ENCODE peak calls at places on chromosome 19, in five cellular contexts. One of them, this sample, is unnamed.

GRCh38 chr19:3987619-3988371 is 2.5 kb upstream of the EEF2 start:
- DNase-seq in A549: peak; percentile 80
- DNase-seq in fibroblast of mammary gland: peak; percentile 78
- DNase-seq in ovary: peak; percentile 87
- DNase-seq in nephron progenitor cell: peak; percentile 88
- DNase-seq in this sample: peak; percentile 83

GRCh38 chr19:57403737-57404537 is 7.0 kb upstream of the ZNF17 start:
- DNase-seq in fibroblast of mammary gland: no peak
- DNase-seq in A549: no peak
- DNase-seq in ovary: no peak
- DNase-seq in nephron progenitor cell: no peak
- DNase-seq in this sample: no peak

GRCh38 chr19:33403221-33403972 is 29.9 kb downstream of the CEBPG start:
- DNase-seq in A549: no peak
- DNase-seq in fibroblast of mammary gland: no peak
- DNase-seq in nephron progenitor cell: no peak
- DNase-seq in ovary: no peak
- DNase-seq in this sample: no peak

GRCh38 chr19:2800506-2800905 is 15.2 kb downstream of the THOP1 start:
- DNase-seq in A549: no peak
- DNase-seq in fibroblast of mammary gland: no peak
- DNase-seq in nephron progenitor cell: no peak
- DNase-seq in ovary: no peak
- DNase-seq in this sample: no peak

GRCh38 chr19:4367781-4368127 is 24.4 kb downstream of the MPND start:
- DNase-seq in fibroblast of mammary gland: no peak
- DNase-seq in A549: no peak
- DNase-seq in ovary: peak; percentile 39
- DNase-seq in nephron progenitor cell: no peak
- DNase-seq in this sample: no peak

GRCh38 chr19:55545913-55546495 is 661 bp upstream of the SBK3 start:
- DNase-seq in nephron progenitor cell: no peak
- DNase-seq in A549: no peak
- DNase-seq in ovary: no peak
- DNase-seq in fibroblast of mammary gland: no peak
- DNase-seq in this sample: no peak

GRCh38 chr19:13466697-13467096 is 39.6 kb downstream of the CACNA1A start:
- DNase-seq in A549: no peak
- DNase-seq in fibroblast of mammary gland: no peak
- DNase-seq in ovary: no peak
- DNase-seq in nephron progenitor cell: no peak
- DNase-seq in this sample: no peak

GRCh38 chr19:34667349-34668076 is 9.4 kb downstream of the SCGB2B2 start:
- DNase-seq in ovary: peak; percentile 39
- DNase-seq in nephron progenitor cell: no peak
- DNase-seq in A549: no peak
- DNase-seq in fibroblast of mammary gland: peak; percentile 15
- DNase-seq in this sample: no peak

GRCh38 chr19:55546822-55547614 is 1.7 kb upstream of the SBK3 start:
- DNase-seq in ovary: peak; percentile 52
- DNase-seq in A549: peak; percentile 76
- DNase-seq in fibroblast of mammary gland: peak; percentile 94
- DNase-seq in nephron progenitor cell: no peak
- DNase-seq in this sample: no peak

GRCh38 chr19:46015961-46016425 is 6.9 kb downstream of the PGLYRP1 start:
- DNase-seq in ovary: no peak
- DNase-seq in nephron progenitor cell: peak; percentile 38
- DNase-seq in fibroblast of mammary gland: no peak
- DNase-seq in A549: peak; percentile 30
- DNase-seq in this sample: peak; percentile 19

GRCh38 chr19:43741075-43741840 is 13.5 kb downstream of the SMG9 start:
- DNase-seq in nephron progenitor cell: no peak
- DNase-seq in ovary: no peak
- DNase-seq in A549: no peak
- DNase-seq in fibroblast of mammary gland: no peak
- DNase-seq in this sample: no peak

GRCh38 chr19:33139165-33139564 is 7.3 kb downstream of the WDR88 start:
- DNase-seq in fibroblast of mammary gland: no peak
- DNase-seq in nephron progenitor cell: no peak
- DNase-seq in A549: no peak
- DNase-seq in ovary: no peak
- DNase-seq in this sample: no peak

GRCh38 chr19:12202250-12202649 is 39.4 kb downstream of the ZNF136 start:
- DNase-seq in nephron progenitor cell: no peak
- DNase-seq in fibroblast of mammary gland: no peak
- DNase-seq in A549: no peak
- DNase-seq in ovary: no peak
- DNase-seq in this sample: no peak

GRCh38 chr19:31880283-31880682 is 465.1 kb upstream of the ZNF507 start:
- DNase-seq in nephron progenitor cell: no peak
- DNase-seq in ovary: no peak
- DNase-seq in A549: no peak
- DNase-seq in fibroblast of mammary gland: no peak
- DNase-seq in this sample: no peak

GRCh38 chr19:29371766-29372415 is 153.9 kb upstream of the VSTM2B start:
- DNase-seq in ovary: no peak
- DNase-seq in fibroblast of mammary gland: no peak
- DNase-seq in nephron progenitor cell: no peak
- DNase-seq in A549: no peak
- DNase-seq in this sample: no peak

GRCh38 chr19:14450168-14450874 is 17.2 kb downstream of the PKN1 start:
- DNase-seq in ovary: peak; percentile 36
- DNase-seq in fibroblast of mammary gland: peak; percentile 63
- DNase-seq in nephron progenitor cell: peak; percentile 77
- DNase-seq in A549: peak; percentile 84
- DNase-seq in this sample: peak; percentile 61

GRCh38 chr19:5539431-5539833 is 28.3 kb downstream of the TINCR start:
- DNase-seq in A549: no peak
- DNase-seq in ovary: no peak
- DNase-seq in fibroblast of mammary gland: no peak
- DNase-seq in nephron progenitor cell: peak; percentile 26
- DNase-seq in this sample: no peak

GRCh38 chr19:22526661-22527272 is 104.6 kb upstream of the ZNF98 start:
- DNase-seq in A549: no peak
- DNase-seq in fibroblast of mammary gland: no peak
- DNase-seq in nephron progenitor cell: no peak
- DNase-seq in ovary: peak; percentile 49
- DNase-seq in this sample: no peak

GRCh38 chr19:5093297-5093858 is 124.5 kb downstream of the KDM4B start:
- DNase-seq in A549: no peak
- DNase-seq in ovary: peak; percentile 64
- DNase-seq in fibroblast of mammary gland: no peak
- DNase-seq in nephron progenitor cell: peak; percentile 31
- DNase-seq in this sample: no peak

DNA sequence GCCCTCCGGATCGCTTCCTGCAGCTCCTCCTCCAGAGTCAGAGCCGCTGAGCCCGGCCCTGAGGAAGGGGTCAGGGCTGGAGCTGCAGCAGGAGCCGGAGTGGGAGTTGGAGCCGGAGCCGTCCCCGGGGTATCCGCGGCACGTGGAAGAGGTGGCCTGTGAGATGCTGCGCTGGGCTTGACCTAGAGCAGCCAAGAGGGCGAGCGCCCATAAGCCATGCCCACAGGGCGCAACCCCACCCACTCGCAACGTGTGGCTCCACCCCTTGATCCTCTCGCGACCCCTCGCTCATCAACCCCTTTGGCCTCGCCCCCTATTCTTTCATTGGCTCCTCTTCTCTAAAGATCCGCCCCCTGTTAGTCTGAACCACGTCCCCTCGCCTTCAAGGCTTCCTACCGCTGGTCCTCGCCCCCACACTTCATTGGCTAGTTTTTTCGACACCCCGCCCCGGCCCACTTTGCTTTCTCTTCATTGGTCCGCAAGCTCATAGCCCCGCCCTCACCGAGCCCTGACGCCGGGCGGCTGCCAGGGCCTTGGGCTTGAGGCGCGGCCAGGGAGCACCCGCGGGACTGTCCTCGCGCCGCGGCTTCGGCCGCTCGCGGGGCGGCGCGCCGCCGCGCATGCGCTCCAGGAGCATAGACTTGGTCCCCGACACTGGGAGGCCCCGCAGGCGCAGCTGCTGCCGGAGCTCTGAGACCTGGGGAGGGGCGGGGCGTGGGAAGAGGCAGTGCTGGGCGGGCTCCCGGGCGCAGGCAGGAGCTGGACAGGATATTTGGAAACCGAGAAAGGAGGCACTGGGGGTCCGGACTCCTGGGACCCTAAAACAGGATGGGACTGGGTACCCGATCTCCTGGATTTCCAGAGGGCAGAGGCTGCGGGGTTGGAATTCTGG is 5.4 kb downstream of the MAMSTR start:
- DNase-seq in ovary: peak; percentile 99
- DNase-seq in A549: peak; percentile 100
- DNase-seq in nephron progenitor cell: peak; percentile 99
- DNase-seq in fibroblast of mammary gland: peak; percentile 98
- DNase-seq in this sample: peak; percentile 98
- TF ChIP-seq CTCF in ovary: no peak
- TF ChIP-seq CTCF in A549: no peak
- TF ChIP-seq CTCF in nephron progenitor cell: no peak
- TF ChIP-seq CTCF in fibroblast of mammary gland: no peak
- TF ChIP-seq CTCF in this sample: no peak

DNA sequence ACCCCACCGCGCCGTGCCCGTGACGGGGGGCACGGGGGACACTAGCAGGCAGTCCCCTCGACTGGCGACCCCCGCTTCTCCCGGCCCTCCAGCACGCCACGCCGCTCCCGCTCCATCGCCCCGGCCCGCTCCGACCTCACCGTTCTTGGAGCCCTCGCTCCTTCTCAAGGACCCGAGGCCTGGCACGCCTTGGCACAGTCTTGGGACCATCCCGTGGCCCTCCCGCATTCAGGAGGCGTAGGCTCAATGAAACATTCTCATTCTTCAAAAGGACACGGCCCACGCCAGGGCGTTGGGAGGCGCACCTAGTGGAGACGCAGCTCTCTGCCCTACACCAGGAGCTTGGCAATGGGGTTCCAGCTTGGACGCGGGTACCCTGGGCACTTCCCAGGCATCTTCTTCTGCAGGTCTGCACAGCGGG is 473 bp upstream of the CERS1 start:
- DNase-seq in A549: peak; percentile 54
- DNase-seq in fibroblast of mammary gland: no peak
- DNase-seq in ovary: no peak
- DNase-seq in nephron progenitor cell: no peak
- DNase-seq in this sample: no peak
- TF ChIP-seq CTCF in A549: no peak
- TF ChIP-seq CTCF in fibroblast of mammary gland: no peak
- TF ChIP-seq CTCF in ovary: no peak
- TF ChIP-seq CTCF in nephron progenitor cell: no peak
- TF ChIP-seq CTCF in this sample: no peak

DNA sequence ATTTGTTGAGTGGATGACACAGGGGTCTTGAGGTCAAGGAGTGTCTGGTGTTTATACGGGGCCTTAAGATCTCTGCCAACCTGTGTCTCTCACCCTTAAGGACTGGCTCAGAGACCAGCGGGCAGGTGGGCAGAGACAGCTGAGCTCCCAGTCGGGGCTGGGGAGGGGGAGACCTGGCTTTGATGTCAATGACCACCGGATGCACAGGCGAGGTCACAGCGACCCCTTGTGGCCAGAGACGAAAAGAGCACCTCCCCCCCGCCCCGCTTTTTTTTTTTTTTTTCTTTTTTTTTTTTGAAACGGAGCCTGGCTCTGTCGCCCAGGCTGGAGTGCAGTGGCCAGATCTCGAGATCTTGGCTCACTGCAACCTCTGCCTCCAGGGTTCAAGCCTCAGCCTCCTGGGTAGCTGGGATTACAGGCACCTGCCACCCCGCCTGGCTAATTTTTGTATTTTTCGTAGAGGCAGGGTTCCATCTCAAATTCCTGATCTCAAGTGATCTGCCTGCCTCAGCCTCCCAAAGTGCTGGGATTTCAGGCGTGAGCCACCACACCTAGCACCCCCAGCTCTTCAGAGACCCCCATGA is 12.1 kb upstream of the KLK14 start:
- DNase-seq in fibroblast of mammary gland: no peak
- DNase-seq in A549: peak; percentile 34
- DNase-seq in ovary: peak; percentile 45
- DNase-seq in nephron progenitor cell: peak; percentile 80
- DNase-seq in this sample: peak; percentile 69
- TF ChIP-seq CTCF in fibroblast of mammary gland: peak; percentile 59
- TF ChIP-seq CTCF in A549: peak; percentile 80
- TF ChIP-seq CTCF in ovary: peak; percentile 24
- TF ChIP-seq CTCF in nephron progenitor cell: peak; percentile 80
- TF ChIP-seq CTCF in this sample: peak; percentile 94

DNA sequence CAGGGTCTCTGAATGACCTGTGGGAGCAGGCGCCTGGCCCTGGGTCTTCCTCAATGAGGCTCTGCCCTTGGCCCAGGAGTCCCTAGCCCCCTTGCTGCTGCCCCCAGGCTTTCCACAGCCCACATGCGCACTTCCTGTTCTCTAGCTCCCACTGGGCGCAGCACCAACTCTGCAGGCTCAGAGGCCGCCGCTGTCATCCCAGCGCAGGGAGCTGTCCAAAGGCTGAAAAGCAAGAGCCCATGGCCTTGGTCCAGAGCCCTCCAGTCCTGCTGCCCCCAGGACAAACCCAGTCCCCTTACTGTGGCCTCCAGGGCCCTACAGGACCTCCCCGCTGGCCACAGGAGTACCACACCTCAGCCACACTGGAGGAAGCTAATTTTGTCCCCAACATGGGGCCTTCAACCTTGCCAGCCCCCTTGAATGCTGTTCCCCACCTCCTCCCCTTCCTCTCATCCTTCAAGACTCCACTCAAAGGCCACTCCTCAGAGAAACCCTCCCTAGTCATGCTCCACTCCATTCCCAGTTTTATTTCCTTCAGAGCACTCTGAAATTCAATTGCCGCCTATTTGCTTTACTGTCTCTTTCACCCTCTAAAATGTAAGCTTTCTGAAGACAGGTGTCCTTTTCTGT is 8.0 kb upstream of the POU2F2 start:
- DNase-seq in ovary: peak; percentile 70
- DNase-seq in fibroblast of mammary gland: peak; percentile 61
- DNase-seq in nephron progenitor cell: peak; percentile 94
- DNase-seq in A549: peak; percentile 53
- DNase-seq in this sample: peak; percentile 89
- TF ChIP-seq CTCF in ovary: no peak
- TF ChIP-seq CTCF in fibroblast of mammary gland: no peak
- TF ChIP-seq CTCF in nephron progenitor cell: no peak
- TF ChIP-seq CTCF in A549: no peak
- TF ChIP-seq CTCF in this sample: no peak

GRCh38 chr19:40225440-40226305 is 816 bp downstream of the CCNP start:
- DNase-seq in A549: no peak
- DNase-seq in ovary: no peak
- DNase-seq in fibroblast of mammary gland: peak; percentile 24
- DNase-seq in nephron progenitor cell: no peak
- DNase-seq in this sample: no peak
- TF ChIP-seq CTCF in A549: no peak
- TF ChIP-seq CTCF in ovary: no peak
- TF ChIP-seq CTCF in fibroblast of mammary gland: no peak
- TF ChIP-seq CTCF in nephron progenitor cell: no peak
- TF ChIP-seq CTCF in this sample: no peak

GRCh38 chr19:10201176-10201575 is 6.4 kb upstream of the DNMT1 start:
- DNase-seq in fibroblast of mammary gland: no peak
- DNase-seq in A549: no peak
- DNase-seq in ovary: no peak
- DNase-seq in nephron progenitor cell: no peak
- DNase-seq in this sample: no peak
- TF ChIP-seq CTCF in fibroblast of mammary gland: no peak
- TF ChIP-seq CTCF in A549: no peak
- TF ChIP-seq CTCF in ovary: no peak
- TF ChIP-seq CTCF in nephron progenitor cell: no peak
- TF ChIP-seq CTCF in this sample: no peak

GRCh38 chr19:17303167-17303939 is at the start of gene ABHD8:
- DNase-seq in fibroblast of mammary gland: peak; percentile 94
- DNase-seq in nephron progenitor cell: peak; percentile 98
- DNase-seq in ovary: peak; percentile 99
- DNase-seq in A549: peak; percentile 95
- DNase-seq in this sample: peak; percentile 98
- TF ChIP-seq CTCF in fibroblast of mammary gland: no peak
- TF ChIP-seq CTCF in nephron progenitor cell: peak; percentile 72
- TF ChIP-seq CTCF in ovary: peak; percentile 94
- TF ChIP-seq CTCF in A549: peak; percentile 40
- TF ChIP-seq CTCF in this sample: peak; percentile 74

This sample was measured in endothelial cell.